ENCODE peak calls at places on chromosome 19, in seven cellular contexts. K, X, B, J, Y, I and H are unnamed samples.

GRCh38 chr19:21462540-21462939 is 42.9 kb upstream of the ZNF429 start:
- DNase-seq in I (no peak), B (no peak), K (no peak), X (no peak), Y (no peak), J (no peak), H (no peak)

GRCh38 chr19:22619932-22620331 is 14.2 kb upstream of the ZNF492 start:
- DNase-seq in B (no peak), I (no peak), K (no peak), Y (no peak), X (no peak), J (no peak), H (no peak)

GRCh38 chr19:5539431-5539833 is 28.3 kb downstream of the TINCR start:
- DNase-seq in B (peak; percentile 38), J (no peak), I (no peak), Y (no peak), X (no peak), K (no peak), H (no peak)

GRCh38 chr19:19257137-19257536 is 16.0 kb downstream of the TM6SF2 start:
- DNase-seq in X (no peak), I (no peak), K (no peak), J (no peak), B (no peak), Y (no peak), H (no peak)

GRCh38 chr19:16447015-16447384 is 24.8 kb downstream of the EPS15L1 start:
- DNase-seq in J (peak; percentile 91), X (peak; percentile 96), K (peak; percentile 81), B (peak; percentile 82), Y (no peak), I (peak; percentile 68), H (peak; percentile 65)

GRCh38 chr19:28049875-28050274 is 1163.1 kb downstream of the UQCRFS1 start:
- DNase-seq in X (no peak), K (no peak), B (no peak), I (no peak), Y (no peak), J (no peak), H (no peak)

GRCh38 chr19:28023064-28023463 is 1189.9 kb downstream of the UQCRFS1 start:
- DNase-seq in J (no peak), Y (no peak), B (no peak), X (peak; percentile 4), K (no peak), I (no peak), H (no peak)

GRCh38 chr19:57867868-57868492 is 18.3 kb downstream of the ZNF587 start:
- DNase-seq in K (no peak), Y (no peak), J (no peak), I (no peak), B (no peak), X (no peak), H (no peak)

GRCh38 chr19:495440-496332 is 600 bp upstream of the MADCAM1 start:
- DNase-seq in K (no peak), J (no peak), I (peak; percentile 54), Y (peak; percentile 59), X (peak; percentile 39), B (no peak), H (peak; percentile 51)

GRCh38 chr19:48403606-48404005 is 10.1 kb downstream of the GRIN2D start:
- DNase-seq in K (peak; percentile 80), B (no peak), Y (no peak), X (peak; percentile 75), J (peak; percentile 36), I (peak; percentile 84), H (peak; percentile 61)

GRCh38 chr19:57850553-57851017 is 926 bp downstream of the ZNF587 start:
- DNase-seq in X (peak; percentile 27), K (peak; percentile 20), J (no peak), Y (no peak), I (no peak), B (no peak), H (peak; percentile 72)

GRCh38 chr19:35375505-35376307 is 4.8 kb downstream of the GPR42 start:
- DNase-seq in B (no peak), I (no peak), Y (no peak), K (no peak), X (no peak), J (no peak), H (no peak)

GRCh38 chr19:1231729-1232128 is 6.1 kb downstream of the CBARP start:
- DNase-seq in I (no peak), K (no peak), X (no peak), Y (no peak), J (no peak), B (no peak), H (no peak)

GRCh38 chr19:6887326-6887725 is at the start of gene ADGRE1:
- DNase-seq in Y (no peak), J (no peak), I (no peak), K (no peak), X (no peak), B (no peak), H (no peak)

GRCh38 chr19:37009871-37010270 is 68.4 kb upstream of the ZNF420 start:
- DNase-seq in I (no peak), B (no peak), Y (no peak), X (no peak), J (no peak), K (no peak), H (no peak)

GRCh38 chr19:37012093-37012745 is 66.0 kb upstream of the ZNF420 start:
- DNase-seq in I (no peak), K (no peak), Y (no peak), B (no peak), X (no peak), J (no peak), H (no peak)

DNA sequence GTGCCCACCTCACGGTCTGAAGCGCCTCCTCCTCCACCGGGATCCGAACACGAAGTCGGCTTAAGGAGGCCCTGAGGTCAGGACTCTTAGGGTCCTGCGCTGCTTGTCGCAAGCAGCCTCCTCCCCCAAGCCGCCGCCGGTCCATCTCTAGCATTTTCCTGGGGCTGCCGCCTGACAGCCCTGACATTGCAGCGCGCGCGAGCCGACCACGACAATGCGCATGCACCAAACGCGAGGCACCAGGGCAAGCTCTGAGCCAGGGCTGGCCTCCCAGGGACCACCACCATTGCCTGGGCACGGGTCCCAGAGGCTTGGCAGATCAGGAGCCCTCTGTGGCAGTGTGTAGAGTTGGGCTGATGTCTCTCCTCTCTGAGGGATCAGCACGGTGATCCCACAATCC is 63.8 kb upstream of the ZNF420 start:
- DNase-seq in B (no peak), J (no peak), X (no peak), K (no peak), Y (no peak), I (no peak), H (no peak)
- TF ChIP-seq CTCF in B (no peak), J (no peak), X (no peak), K (no peak), Y (no peak), I (no peak), H (no peak)

GRCh38 chr19:13234518-13234917 is 84.3 kb downstream of the IER2 start:
- DNase-seq in Y (no peak), I (peak; percentile 74), J (peak; percentile 26), X (peak; percentile 12), B (peak; percentile 18), K (peak; percentile 74), H (peak; percentile 18)
- TF ChIP-seq CTCF in Y (peak; percentile 56), I (peak; percentile 13), J (peak; percentile 54), X (peak; percentile 67), B (peak; percentile 38), K (peak; percentile 84), H (no peak)

DNA sequence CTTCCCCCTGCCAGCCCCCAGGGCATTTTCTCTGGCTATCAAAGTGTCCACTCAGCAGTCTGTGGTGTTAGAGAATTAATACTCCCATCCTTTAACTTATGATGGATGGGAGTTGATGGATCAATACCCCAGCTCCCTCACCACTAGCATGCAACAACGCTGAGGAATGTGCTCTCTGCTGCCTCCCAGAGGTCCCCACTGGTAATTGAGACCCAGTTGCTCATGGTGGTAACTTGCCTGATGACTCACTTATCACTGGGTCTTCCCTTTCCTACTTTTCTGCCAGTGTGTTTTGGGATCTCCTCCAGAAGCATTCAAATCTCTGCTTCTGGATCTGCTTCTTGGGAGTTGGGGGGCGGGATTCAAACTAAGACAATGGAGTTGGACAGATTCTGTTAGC is 20.3 kb upstream of the CACNA1A start:
- DNase-seq in X (peak; percentile 3), J (no peak), B (no peak), K (peak; percentile 9), I (no peak), Y (no peak), H (peak; percentile 32)
- TF ChIP-seq CTCF in X (peak; percentile 35), J (no peak), B (no peak), K (peak; percentile 76), I (no peak), Y (peak; percentile 46), H (no peak)

GRCh38 chr19:24048261-24048660 is 38.7 kb upstream of the ZNF254 start:
- DNase-seq in I (no peak), X (no peak), K (no peak), J (no peak), B (no peak), Y (no peak), H (no peak)
- TF ChIP-seq CTCF in I (no peak), X (peak; percentile 17), K (no peak), J (no peak), B (no peak), Y (no peak), H (no peak)

GRCh38 chr19:29410974-29411615 is 114.7 kb upstream of the VSTM2B start:
- DNase-seq in X (no peak), Y (no peak), J (no peak), I (no peak), K (no peak), B (no peak), H (no peak)
- TF ChIP-seq CTCF in X (no peak), Y (no peak), J (no peak), I (no peak), K (no peak), B (no peak), H (no peak)

GRCh38 chr19:38383743-38384142 is 4.1 kb downstream of the GGN start:
- DNase-seq in X (no peak), J (no peak), I (no peak), Y (no peak), K (no peak), B (no peak), H (no peak)

GRCh38 chr19:38385804-38386257 is 2.0 kb downstream of the GGN start:
- DNase-seq in B (no peak), K (no peak), I (no peak), Y (no peak), X (no peak), J (no peak), H (no peak)

GRCh38 chr19:38383184-38383583 is 4.7 kb downstream of the GGN start:
- DNase-seq in B (no peak), X (no peak), K (no peak), J (no peak), I (no peak), Y (no peak), H (no peak)

GRCh38 chr19:38385057-38385803 is 2.6 kb downstream of the GGN start:
- DNase-seq in X (no peak), I (no peak), Y (no peak), B (no peak), J (no peak), K (no peak), H (no peak)

GRCh38 chr19:38384209-38385027 is 3.4 kb downstream of the GGN start:
- DNase-seq in I (no peak), J (no peak), K (peak; percentile 25), B (no peak), Y (no peak), X (peak; percentile 34), H (no peak)
- TF ChIP-seq CTCF in I (no peak), J (no peak), K (peak; percentile 65), B (no peak), Y (peak; percentile 41), X (peak; percentile 55), H (peak; percentile 52)

GRCh38 chr19:3652422-3652821 is 25.8 kb upstream of the CACTIN start:
- DNase-seq in K (no peak), J (no peak), B (no peak), Y (no peak), X (no peak), I (no peak), H (no peak)
- TF ChIP-seq CTCF in K (no peak), J (no peak), B (no peak), Y (no peak), X (no peak), I (no peak), H (no peak)